ENCODE peak calls at places on chromosomes 16 and 17, in six cellular contexts. One of them, this sample, is unnamed.

GRCh38 chr16:1436731-1437355 is 6.0 kb downstream of the PERCC1 start:
- DNase-seq in upper lobe of right lung: no peak
- DNase-seq in BJ: no peak
- DNase-seq in caudate nucleus: no peak
- DNase-seq in epithelial cell of esophagus: no peak
- DNase-seq in mesendoderm: no peak
- DNase-seq in this sample: no peak

GRCh38 chr17:7836596-7837374 is 2.8 kb downstream of the KDM6B start:
- DNase-seq in BJ: no peak
- DNase-seq in mesendoderm: peak
- DNase-seq in upper lobe of right lung: peak
- DNase-seq in caudate nucleus: peak
- DNase-seq in epithelial cell of esophagus: peak
- DNase-seq in this sample: peak

GRCh38 chr17:68292689-68293040 is 1.4 kb downstream of the ARSG start:
- DNase-seq in epithelial cell of esophagus: no peak
- DNase-seq in BJ: no peak
- DNase-seq in upper lobe of right lung: no peak
- DNase-seq in mesendoderm: no peak
- DNase-seq in caudate nucleus: no peak
- DNase-seq in this sample: no peak

GRCh38 chr17:51189628-51190027 is 23.4 kb downstream of the NME2 start:
- DNase-seq in BJ: no peak
- DNase-seq in epithelial cell of esophagus: no peak
- DNase-seq in mesendoderm: no peak
- DNase-seq in upper lobe of right lung: no peak
- DNase-seq in caudate nucleus: no peak
- DNase-seq in this sample: no peak

GRCh38 chr16:887846-888245 is 82.9 kb downstream of the LMF1 start:
- DNase-seq in epithelial cell of esophagus: no peak
- DNase-seq in mesendoderm: no peak
- DNase-seq in BJ: no peak
- DNase-seq in upper lobe of right lung: no peak
- DNase-seq in caudate nucleus: no peak
- DNase-seq in this sample: no peak

GRCh38 chr17:78268960-78269892 is 37.8 kb downstream of the TMEM235 start:
- DNase-seq in upper lobe of right lung: peak
- DNase-seq in mesendoderm: peak
- DNase-seq in epithelial cell of esophagus: no peak
- DNase-seq in BJ: no peak
- DNase-seq in caudate nucleus: no peak
- DNase-seq in this sample: no peak

GRCh38 chr17:9419932-9420453 is 155.6 kb downstream of the STX8 start:
- DNase-seq in caudate nucleus: no peak
- DNase-seq in epithelial cell of esophagus: no peak
- DNase-seq in upper lobe of right lung: no peak
- DNase-seq in mesendoderm: no peak
- DNase-seq in BJ: no peak
- DNase-seq in this sample: no peak

GRCh38 chr17:83117594-83117993 is 38.2 kb downstream of the METRNL start:
- DNase-seq in BJ: no peak
- DNase-seq in mesendoderm: no peak
- DNase-seq in caudate nucleus: no peak
- DNase-seq in epithelial cell of esophagus: no peak
- DNase-seq in upper lobe of right lung: no peak
- DNase-seq in this sample: no peak

GRCh38 chr17:32388613-32389459 is 38.9 kb downstream of the ZNF207 start:
- DNase-seq in caudate nucleus: no peak
- DNase-seq in BJ: no peak
- DNase-seq in mesendoderm: no peak
- DNase-seq in epithelial cell of esophagus: no peak
- DNase-seq in upper lobe of right lung: no peak
- DNase-seq in this sample: no peak

GRCh38 chr16:50591800-50592771 is 43.9 kb downstream of the NKD1 start:
- DNase-seq in upper lobe of right lung: no peak
- DNase-seq in mesendoderm: no peak
- DNase-seq in epithelial cell of esophagus: no peak
- DNase-seq in caudate nucleus: peak
- DNase-seq in BJ: no peak
- DNase-seq in this sample: no peak

GRCh38 chr17:61294777-61295176 is 104.9 kb upstream of the TBX2 start:
- DNase-seq in BJ: no peak
- DNase-seq in epithelial cell of esophagus: peak
- DNase-seq in upper lobe of right lung: no peak
- DNase-seq in caudate nucleus: no peak
- DNase-seq in mesendoderm: peak
- DNase-seq in this sample: no peak

GRCh38 chr17:64024215-64024654 is 3.8 kb upstream of the ICAM2 start:
- DNase-seq in caudate nucleus: no peak
- DNase-seq in epithelial cell of esophagus: no peak
- DNase-seq in upper lobe of right lung: no peak
- DNase-seq in mesendoderm: no peak
- DNase-seq in BJ: no peak
- DNase-seq in this sample: no peak

GRCh38 chr16:23905027-23905426 is 69.2 kb downstream of the PRKCB start:
- DNase-seq in caudate nucleus: no peak
- DNase-seq in mesendoderm: peak
- DNase-seq in epithelial cell of esophagus: peak
- DNase-seq in BJ: peak
- DNase-seq in upper lobe of right lung: no peak
- DNase-seq in this sample: no peak

GRCh38 chr17:28953444-28954118 is 2.3 kb upstream of the PHF12 start:
- DNase-seq in upper lobe of right lung: no peak
- DNase-seq in caudate nucleus: no peak
- DNase-seq in BJ: no peak
- DNase-seq in mesendoderm: peak
- DNase-seq in epithelial cell of esophagus: peak
- DNase-seq in this sample: peak

GRCh38 chr16:53865492-53865863 is 161.5 kb downstream of the FTO start:
- DNase-seq in epithelial cell of esophagus: peak
- DNase-seq in caudate nucleus: no peak
- DNase-seq in mesendoderm: peak
- DNase-seq in upper lobe of right lung: no peak
- DNase-seq in BJ: no peak
- DNase-seq in this sample: no peak

GRCh38 chr16:27097671-27098275 is 31.0 kb downstream of the C16orf82 start:
- DNase-seq in caudate nucleus: no peak
- DNase-seq in mesendoderm: no peak
- DNase-seq in upper lobe of right lung: no peak
- DNase-seq in BJ: no peak
- DNase-seq in epithelial cell of esophagus: no peak
- DNase-seq in this sample: no peak

GRCh38 chr17:38749222-38750043 is 1.3 kb upstream of the PCGF2 start:
- DNase-seq in epithelial cell of esophagus: peak
- DNase-seq in caudate nucleus: no peak
- DNase-seq in mesendoderm: peak
- DNase-seq in upper lobe of right lung: peak
- DNase-seq in BJ: peak
- DNase-seq in this sample: peak

GRCh38 chr17:57326348-57326747 is 70.0 kb downstream of the MSI2 start:
- DNase-seq in upper lobe of right lung: no peak
- DNase-seq in caudate nucleus: no peak
- DNase-seq in epithelial cell of esophagus: no peak
- DNase-seq in mesendoderm: no peak
- DNase-seq in BJ: no peak
- DNase-seq in this sample: no peak

GRCh38 chr17:64073771-64074703 is 53.6 kb upstream of the ICAM2 start:
- DNase-seq in mesendoderm: no peak
- DNase-seq in caudate nucleus: no peak
- DNase-seq in BJ: no peak
- DNase-seq in upper lobe of right lung: no peak
- DNase-seq in epithelial cell of esophagus: no peak
- DNase-seq in this sample: no peak

GRCh38 chr17:41071606-41072375 is 6.1 kb upstream of the KRTAP2-4 start:
- DNase-seq in mesendoderm: no peak
- DNase-seq in upper lobe of right lung: no peak
- DNase-seq in caudate nucleus: no peak
- DNase-seq in BJ: no peak
- DNase-seq in epithelial cell of esophagus: no peak
- DNase-seq in this sample: no peak

GRCh38 chr16:86293897-86294296 is 216.4 kb upstream of the FOXF1 start:
- DNase-seq in caudate nucleus: no peak
- DNase-seq in epithelial cell of esophagus: no peak
- DNase-seq in mesendoderm: no peak
- DNase-seq in BJ: no peak
- DNase-seq in upper lobe of right lung: no peak
- DNase-seq in this sample: no peak

GRCh38 chr17:57512258-57512657 is 232.8 kb downstream of the CCDC182 start:
- DNase-seq in mesendoderm: no peak
- DNase-seq in BJ: no peak
- DNase-seq in caudate nucleus: no peak
- DNase-seq in epithelial cell of esophagus: no peak
- DNase-seq in upper lobe of right lung: no peak
- DNase-seq in this sample: no peak

GRCh38 chr17:50186661-50187402 is 14.6 kb downstream of the COL1A1 start:
- DNase-seq in mesendoderm: no peak
- DNase-seq in caudate nucleus: no peak
- DNase-seq in epithelial cell of esophagus: no peak
- DNase-seq in BJ: no peak
- DNase-seq in upper lobe of right lung: no peak
- DNase-seq in this sample: no peak

GRCh38 chr16:2485811-2486507 is 11.0 kb downstream of the TBC1D24 start:
- DNase-seq in epithelial cell of esophagus: no peak
- DNase-seq in caudate nucleus: no peak
- DNase-seq in upper lobe of right lung: no peak
- DNase-seq in BJ: no peak
- DNase-seq in mesendoderm: no peak
- DNase-seq in this sample: no peak

GRCh38 chr16:85673529-85674417 is 15.0 kb downstream of the GINS2 start:
- DNase-seq in mesendoderm: no peak
- DNase-seq in caudate nucleus: no peak
- DNase-seq in upper lobe of right lung: peak
- DNase-seq in BJ: no peak
- DNase-seq in epithelial cell of esophagus: no peak
- DNase-seq in this sample: peak

GRCh38 chr17:6069611-6070279 is 434 bp upstream of the WSCD1 start:
- DNase-seq in upper lobe of right lung: no peak
- DNase-seq in mesendoderm: no peak
- DNase-seq in caudate nucleus: no peak
- DNase-seq in BJ: no peak
- DNase-seq in epithelial cell of esophagus: no peak
- DNase-seq in this sample: no peak

GRCh38 chr16:26521626-26522025 is 545.1 kb upstream of the C16orf82 start:
- DNase-seq in BJ: no peak
- DNase-seq in upper lobe of right lung: no peak
- DNase-seq in epithelial cell of esophagus: no peak
- DNase-seq in mesendoderm: no peak
- DNase-seq in caudate nucleus: no peak
- DNase-seq in this sample: no peak

GRCh38 chr17:17420561-17421269 is 56.1 kb upstream of the MED9 start:
- DNase-seq in caudate nucleus: no peak
- DNase-seq in epithelial cell of esophagus: no peak
- DNase-seq in BJ: no peak
- DNase-seq in upper lobe of right lung: peak
- DNase-seq in mesendoderm: no peak
- DNase-seq in this sample: no peak

GRCh38 chr17:47694818-47695663 is 1.1 kb downstream of the TBKBP1 start:
- DNase-seq in BJ: no peak
- DNase-seq in caudate nucleus: peak
- DNase-seq in mesendoderm: peak
- DNase-seq in upper lobe of right lung: peak
- DNase-seq in epithelial cell of esophagus: peak
- DNase-seq in this sample: no peak

GRCh38 chr17:79651751-79652150 is 40.9 kb upstream of the RBFOX3 start:
- DNase-seq in upper lobe of right lung: peak
- DNase-seq in BJ: no peak
- DNase-seq in epithelial cell of esophagus: no peak
- DNase-seq in caudate nucleus: no peak
- DNase-seq in mesendoderm: no peak
- DNase-seq in this sample: no peak

GRCh38 chr17:63984651-63985386 is 12.1 kb upstream of the SCN4A start:
- DNase-seq in mesendoderm: no peak
- DNase-seq in epithelial cell of esophagus: peak
- DNase-seq in upper lobe of right lung: no peak
- DNase-seq in BJ: peak
- DNase-seq in caudate nucleus: no peak
- DNase-seq in this sample: no peak

GRCh38 chr17:18981642-18982424 is 22.7 kb downstream of the FAM83G start:
- DNase-seq in epithelial cell of esophagus: peak
- DNase-seq in BJ: no peak
- DNase-seq in upper lobe of right lung: no peak
- DNase-seq in caudate nucleus: no peak
- DNase-seq in mesendoderm: peak
- DNase-seq in this sample: no peak

GRCh38 chr17:65918921-65919546 is 272.9 kb downstream of the CEP112 start:
- DNase-seq in epithelial cell of esophagus: no peak
- DNase-seq in BJ: no peak
- DNase-seq in upper lobe of right lung: no peak
- DNase-seq in caudate nucleus: no peak
- DNase-seq in mesendoderm: peak
- DNase-seq in this sample: no peak

GRCh38 chr17:76700627-76701470 is 9.9 kb downstream of the MXRA7 start:
- DNase-seq in caudate nucleus: no peak
- DNase-seq in upper lobe of right lung: no peak
- DNase-seq in mesendoderm: peak
- DNase-seq in BJ: peak
- DNase-seq in epithelial cell of esophagus: peak
- DNase-seq in this sample: no peak